ENCODE peak calls at places on chromosomes 1 and 21, in six cellular contexts. G is GM13976, N is foreskin fibroblast, C is tibial nerve, Q is AG04450, Y is OCI-LY7. S is an unnamed sample.

GRCh38 chr1:12406218-12407021 is 176.6 kb downstream of the VPS13D start:
- DNase-seq in G (no peak), N (peak; percentile 19), C (no peak), Q (no peak), Y (no peak), S (no peak)

GRCh38 chr21:34992736-34993135 is 56.4 kb downstream of the RUNX1 start:
- DNase-seq in G (no peak), N (peak; percentile 35), C (peak; percentile 50), Q (no peak), Y (no peak), S (no peak)

GRCh38 chr1:159957824-159958268 is 3.8 kb upstream of the SLAMF9 start:
- DNase-seq in G (no peak), N (no peak), C (no peak), Q (no peak), Y (no peak), S (no peak)

GRCh38 chr1:183185941-183186490 is at the start of gene LAMC2:
- DNase-seq in G (peak; percentile 40), N (no peak), C (no peak), Q (no peak), Y (no peak), S (peak; percentile 79)

GRCh38 chr1:115790356-115790755 is 21.8 kb upstream of the CASQ2 start:
- DNase-seq in G (no peak), N (no peak), C (no peak), Q (no peak), Y (no peak), S (no peak)

GRCh38 chr1:42340898-42341297 is 5.9 kb upstream of the FOXJ3 start:
- DNase-seq in G (no peak), N (no peak), C (no peak), Q (no peak), Y (no peak), S (no peak)

GRCh38 chr1:8523641-8524206 is 205.8 kb downstream of the SLC45A1 start:
- DNase-seq in G (no peak), N (no peak), C (no peak), Q (no peak), Y (no peak), S (no peak)

GRCh38 chr1:6108937-6109636 is 63.4 kb downstream of the KCNAB2 start:
- DNase-seq in G (peak; percentile 80), N (peak; percentile 62), C (no peak), Q (no peak), Y (peak; percentile 43), S (no peak)

GRCh38 chr1:195663549-195664280 is 944.5 kb downstream of the KCNT2 start:
- DNase-seq in G (no peak), N (peak; percentile 92), C (no peak), Q (peak; percentile 67), Y (no peak), S (no peak)

GRCh38 chr1:9263984-9264929 is 28.4 kb upstream of the SPSB1 start:
- DNase-seq in G (no peak), N (no peak), C (no peak), Q (no peak), Y (no peak), S (no peak)

GRCh38 chr1:6234502-6235295 is 1.1 kb downstream of the ICMT start:
- DNase-seq in G (no peak), N (peak; percentile 46), C (no peak), Q (no peak), Y (peak; percentile 32), S (no peak)

GRCh38 chr1:211738709-211739301 is 63.4 kb upstream of the NEK2 start:
- DNase-seq in G (peak; percentile 52), N (no peak), C (no peak), Q (no peak), Y (peak; percentile 10), S (no peak)

GRCh38 chr1:39919545-39919944 is 17.8 kb upstream of the MYCL start:
- DNase-seq in G (peak; percentile 86), N (peak; percentile 78), C (no peak), Q (peak; percentile 21), Y (peak; percentile 80), S (no peak)

GRCh38 chr1:220786337-220787068 is at the start of gene MTARC1:
- DNase-seq in G (peak; percentile 64), N (peak; percentile 66), C (no peak), Q (no peak), Y (no peak), S (peak; percentile 78)

GRCh38 chr1:235942979-235943575 is 76.4 kb upstream of the LYST start:
- DNase-seq in G (no peak), N (no peak), C (no peak), Q (no peak), Y (no peak), S (no peak)

GRCh38 chr1:41612953-41613352 is 128.5 kb upstream of the EDN2 start:
- DNase-seq in G (no peak), N (no peak), C (no peak), Q (no peak), Y (no peak), S (no peak)

GRCh38 chr1:55051621-55052020 is 12.3 kb downstream of the PCSK9 start:
- DNase-seq in G (no peak), N (no peak), C (no peak), Q (no peak), Y (no peak), S (no peak)

GRCh38 chr1:17585266-17585987 is 45.9 kb downstream of the ARHGEF10L start:
- DNase-seq in G (no peak), N (no peak), C (no peak), Q (no peak), Y (no peak), S (no peak)

GRCh38 chr1:12220890-12221289 is 8.9 kb upstream of the VPS13D start:
- DNase-seq in G (no peak), N (peak; percentile 30), C (no peak), Q (no peak), Y (no peak), S (no peak)

GRCh38 chr1:228062812-228063211 is 19.7 kb upstream of the ARF1 start:
- DNase-seq in G (no peak), N (no peak), C (no peak), Q (no peak), Y (no peak), S (no peak)

GRCh38 chr1:240030236-240030635 is 61.4 kb upstream of the FMN2 start:
- DNase-seq in G (no peak), N (peak; percentile 18), C (no peak), Q (no peak), Y (no peak), S (no peak)

GRCh38 chr1:154559496-154559950 is 1.1 kb upstream of the UBE2Q1 start:
- DNase-seq in G (peak; percentile 81), N (peak; percentile 95), C (peak; percentile 86), Q (peak; percentile 86), Y (peak; percentile 92), S (peak; percentile 85)
- TF ChIP-seq CTCF in G (peak; percentile 94), N (peak; percentile 88), C (peak; percentile 95), Q (peak; percentile 94), Y (peak; percentile 98), S (peak; percentile 96)

GRCh38 chr1:232845521-232845920 is 40.3 kb downstream of the MAP10 start:
- DNase-seq in G (no peak), N (no peak), C (no peak), Q (no peak), Y (no peak), S (no peak)
- TF ChIP-seq CTCF in G (no peak), N (no peak), C (no peak), Q (no peak), Y (no peak), S (no peak)

DNA sequence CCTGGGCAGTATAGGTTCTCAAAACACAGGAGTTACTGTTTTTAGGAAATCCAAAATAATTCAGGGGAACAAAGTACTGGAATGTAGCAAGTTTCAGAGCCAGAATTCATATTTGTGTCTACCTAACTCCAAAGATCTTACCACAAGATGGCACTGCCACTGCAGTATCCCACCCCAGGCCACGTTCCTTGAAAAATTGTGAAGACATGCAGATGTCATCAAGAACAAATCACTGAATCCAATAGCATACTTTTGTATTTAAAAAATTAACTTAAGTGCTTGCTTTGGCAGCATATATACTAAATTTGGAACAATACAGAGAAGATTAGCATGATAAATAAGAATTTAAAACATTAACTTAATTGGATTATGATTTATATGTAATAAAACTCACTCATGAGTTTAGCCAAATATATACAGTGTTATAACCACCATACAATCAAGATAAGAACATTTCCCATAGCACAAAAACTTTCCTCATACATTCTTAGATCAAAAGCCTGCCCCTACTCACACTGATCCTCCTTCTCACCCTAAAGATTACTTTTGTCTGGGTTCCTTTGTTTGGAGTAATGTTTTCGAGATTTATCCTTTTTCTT is 209.9 kb downstream of the FAF1 start:
- DNase-seq in G (no peak), N (peak; percentile 62), C (peak; percentile 8), Q (no peak), Y (peak; percentile 35), S (no peak)
- TF ChIP-seq CTCF in G (peak; percentile 5), N (peak; percentile 52), C (no peak), Q (peak; percentile 62), Y (peak; percentile 83), S (peak; percentile 64)

GRCh38 chr1:154934358-154934948 is 2.1 kb downstream of the PMVK start:
- DNase-seq in G (no peak), N (no peak), C (no peak), Q (no peak), Y (no peak), S (no peak)
- TF ChIP-seq CTCF in G (no peak), N (no peak), C (no peak), Q (no peak), Y (no peak), S (no peak)

GRCh38 chr1:47778280-47778679 is 218.9 kb downstream of the TRABD2B start:
- DNase-seq in G (no peak), N (no peak), C (no peak), Q (no peak), Y (no peak), S (no peak)

GRCh38 chr1:47781171-47781959 is 215.8 kb downstream of the TRABD2B start:
- DNase-seq in G (no peak), N (no peak), C (no peak), Q (no peak), Y (no peak), S (no peak)

GRCh38 chr1:47779613-47780012 is 217.6 kb downstream of the TRABD2B start:
- DNase-seq in G (no peak), N (no peak), C (no peak), Q (no peak), Y (no peak), S (no peak)

GRCh38 chr1:47782414-47783165 is 214.6 kb downstream of the TRABD2B start:
- DNase-seq in G (no peak), N (no peak), C (peak; percentile 72), Q (no peak), Y (no peak), S (no peak)

GRCh38 chr1:47780469-47780995 is 216.7 kb downstream of the TRABD2B start:
- DNase-seq in G (no peak), N (no peak), C (no peak), Q (no peak), Y (no peak), S (no peak)
- TF ChIP-seq CTCF in G (no peak), N (no peak), C (no peak), Q (no peak), Y (no peak), S (no peak)